ENCODE peak calls at places on chromosomes 1 and 21, in four cellular contexts. One of them, this sample, is unnamed.

GRCh38 chr1:183572721-183573120 is 17.5 kb downstream of the NCF2 start:
- DNase-seq in body of pancreas: no peak
- DNase-seq in transverse colon: no peak
- DNase-seq in astrocyte of the cerebellum: no peak
- DNase-seq in this sample: no peak

GRCh38 chr1:3910769-3911520 is 10.9 kb upstream of the C1orf174 start:
- DNase-seq in body of pancreas: peak
- DNase-seq in transverse colon: peak
- DNase-seq in astrocyte of the cerebellum: no peak
- DNase-seq in this sample: peak

GRCh38 chr1:174964261-174964984 is 35.3 kb upstream of the CACYBP start:
- DNase-seq in body of pancreas: no peak
- DNase-seq in transverse colon: no peak
- DNase-seq in astrocyte of the cerebellum: no peak
- DNase-seq in this sample: peak

GRCh38 chr1:36782785-36783184 is 251.5 kb downstream of the GRIK3 start:
- DNase-seq in body of pancreas: no peak
- DNase-seq in transverse colon: peak
- DNase-seq in astrocyte of the cerebellum: no peak
- DNase-seq in this sample: no peak

GRCh38 chr1:226078336-226078735 is 15.8 kb downstream of the H3-3A start:
- DNase-seq in body of pancreas: no peak
- DNase-seq in transverse colon: no peak
- DNase-seq in astrocyte of the cerebellum: no peak
- DNase-seq in this sample: no peak

GRCh38 chr1:183148599-183148998 is 37.5 kb upstream of the LAMC2 start:
- DNase-seq in body of pancreas: no peak
- DNase-seq in transverse colon: no peak
- DNase-seq in astrocyte of the cerebellum: peak
- DNase-seq in this sample: peak

GRCh38 chr21:42703936-42704335 is 50.5 kb downstream of the PDE9A start:
- DNase-seq in body of pancreas: no peak
- DNase-seq in transverse colon: no peak
- DNase-seq in astrocyte of the cerebellum: no peak
- DNase-seq in this sample: no peak

GRCh38 chr1:111745670-111746613 is 6.7 kb upstream of the INKA2 start:
- DNase-seq in body of pancreas: no peak
- DNase-seq in transverse colon: no peak
- DNase-seq in astrocyte of the cerebellum: no peak
- DNase-seq in this sample: no peak

GRCh38 chr1:12163210-12163609 is 3.6 kb upstream of the TNFRSF1B start:
- DNase-seq in body of pancreas: no peak
- DNase-seq in transverse colon: no peak
- DNase-seq in astrocyte of the cerebellum: no peak
- DNase-seq in this sample: no peak

GRCh38 chr21:42002421-42002958 is 7.7 kb downstream of the ZBTB21 start:
- DNase-seq in body of pancreas: no peak
- DNase-seq in transverse colon: no peak
- DNase-seq in astrocyte of the cerebellum: peak
- DNase-seq in this sample: peak

GRCh38 chr1:205967555-205968335 is 24.5 kb upstream of the SLC26A9 start:
- DNase-seq in body of pancreas: no peak
- DNase-seq in transverse colon: no peak
- DNase-seq in astrocyte of the cerebellum: no peak
- DNase-seq in this sample: no peak

GRCh38 chr1:20361805-20362381 is 71.2 kb downstream of the VWA5B1 start:
- DNase-seq in body of pancreas: peak
- DNase-seq in transverse colon: peak
- DNase-seq in astrocyte of the cerebellum: peak
- DNase-seq in this sample: peak

GRCh38 chr1:201536542-201536941 is 2.4 kb upstream of the NAV1 start:
- DNase-seq in body of pancreas: no peak
- DNase-seq in transverse colon: peak
- DNase-seq in astrocyte of the cerebellum: no peak
- DNase-seq in this sample: peak

GRCh38 chr1:215888159-215888558 is 321.1 kb downstream of the KCTD3 start:
- DNase-seq in body of pancreas: no peak
- DNase-seq in transverse colon: no peak
- DNase-seq in astrocyte of the cerebellum: no peak
- DNase-seq in this sample: no peak

GRCh38 chr21:42423197-42423675 is 19.5 kb downstream of the UBASH3A start:
- DNase-seq in body of pancreas: no peak
- DNase-seq in transverse colon: peak
- DNase-seq in astrocyte of the cerebellum: no peak
- DNase-seq in this sample: no peak

GRCh38 chr1:192160186-192160585 is 1.9 kb downstream of the RGS18 start:
- DNase-seq in body of pancreas: no peak
- DNase-seq in transverse colon: no peak
- DNase-seq in astrocyte of the cerebellum: no peak
- DNase-seq in this sample: no peak

GRCh38 chr1:192159034-192159433 is 772 bp downstream of the RGS18 start:
- DNase-seq in body of pancreas: no peak
- DNase-seq in transverse colon: no peak
- DNase-seq in astrocyte of the cerebellum: no peak
- DNase-seq in this sample: no peak

GRCh38 chr1:192159769-192160168 is 1.5 kb downstream of the RGS18 start:
- DNase-seq in body of pancreas: no peak
- DNase-seq in transverse colon: no peak
- DNase-seq in astrocyte of the cerebellum: no peak
- DNase-seq in this sample: no peak

GRCh38 chr1:192157067-192157466 is 1.2 kb upstream of the RGS18 start:
- DNase-seq in body of pancreas: no peak
- DNase-seq in transverse colon: no peak
- DNase-seq in astrocyte of the cerebellum: no peak
- DNase-seq in this sample: no peak

DNA sequence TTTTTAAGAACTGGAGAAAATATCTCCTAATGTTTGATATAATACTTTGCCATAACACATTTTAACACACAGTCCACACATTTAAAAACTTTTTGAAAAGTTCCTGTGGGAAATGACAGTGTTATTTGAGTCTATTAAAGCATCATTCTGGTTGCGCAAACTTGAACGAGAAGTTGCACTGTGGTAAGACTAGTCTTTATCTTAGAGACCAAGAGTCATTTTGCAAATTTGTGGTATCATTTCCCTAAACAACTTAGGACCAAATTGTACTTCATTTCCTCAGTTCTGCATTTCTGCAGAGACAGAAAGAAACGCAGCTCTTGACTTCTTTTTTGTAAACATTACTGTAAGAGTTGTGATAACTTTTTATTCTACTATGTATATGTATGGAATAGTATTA is at the start of gene RGS18:
- DNase-seq in body of pancreas: no peak
- DNase-seq in transverse colon: no peak
- DNase-seq in astrocyte of the cerebellum: no peak
- DNase-seq in this sample: no peak
- H3K4me3 ChIP-seq in body of pancreas: no peak
- H3K4me3 ChIP-seq in transverse colon: no peak
- H3K4me3 ChIP-seq in astrocyte of the cerebellum: no peak
- H3K4me3 ChIP-seq in this sample: no peak

DNA sequence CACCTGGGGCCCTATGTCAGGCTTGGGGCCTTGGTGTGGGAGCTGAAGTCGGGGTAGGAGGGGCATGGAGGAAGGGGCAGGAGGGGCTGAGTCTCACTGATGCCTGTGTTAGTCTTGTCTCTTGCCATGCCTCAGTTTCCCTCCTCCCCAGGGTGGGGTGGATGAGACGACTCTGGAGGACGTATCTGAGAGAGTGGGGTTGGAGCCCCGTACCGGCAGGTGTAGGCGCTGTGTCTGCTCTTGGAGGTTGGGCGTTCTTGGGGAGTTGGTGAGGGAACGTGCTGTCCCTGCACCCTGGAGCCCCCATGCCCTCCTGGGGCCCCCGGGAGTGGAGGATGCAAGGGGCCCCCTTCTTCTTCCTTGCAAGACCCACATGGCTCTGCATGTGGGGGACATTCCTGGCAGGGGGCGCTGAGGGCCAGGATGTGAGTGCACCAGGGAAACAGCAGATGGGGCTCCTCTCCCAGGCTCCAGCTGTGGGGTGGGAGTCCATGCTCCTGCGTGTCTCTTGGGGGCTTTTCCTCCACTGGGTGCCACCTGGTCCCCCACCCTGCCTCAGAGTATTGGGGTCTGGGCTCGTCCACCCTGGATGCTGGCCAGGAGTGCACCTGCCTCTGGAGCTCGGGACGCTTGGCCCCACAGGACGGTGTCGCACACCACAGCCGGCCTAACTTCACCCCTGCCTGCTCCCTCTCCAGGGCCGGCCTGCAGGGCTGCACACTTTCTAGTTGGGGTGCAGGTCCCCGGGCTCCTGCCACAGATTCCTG is 1.4 kb upstream of the TNFRSF14 start:
- DNase-seq in body of pancreas: no peak
- DNase-seq in transverse colon: peak
- DNase-seq in astrocyte of the cerebellum: no peak
- DNase-seq in this sample: no peak
- TF ChIP-seq CTCF in body of pancreas: peak
- TF ChIP-seq CTCF in transverse colon: peak
- TF ChIP-seq CTCF in astrocyte of the cerebellum: peak
- TF ChIP-seq CTCF in this sample: peak

GRCh38 chr1:164609084-164609483 is 50.1 kb downstream of the PBX1 start:
- DNase-seq in body of pancreas: no peak
- DNase-seq in transverse colon: no peak
- DNase-seq in astrocyte of the cerebellum: no peak
- DNase-seq in this sample: no peak

GRCh38 chr1:164610528-164611222 is 51.7 kb downstream of the PBX1 start:
- DNase-seq in body of pancreas: no peak
- DNase-seq in transverse colon: no peak
- DNase-seq in astrocyte of the cerebellum: no peak
- DNase-seq in this sample: no peak

GRCh38 chr1:164614316-164614715 is 55.3 kb downstream of the PBX1 start:
- DNase-seq in body of pancreas: no peak
- DNase-seq in transverse colon: no peak
- DNase-seq in astrocyte of the cerebellum: no peak
- DNase-seq in this sample: no peak

GRCh38 chr1:164613176-164613575 is 54.2 kb downstream of the PBX1 start:
- DNase-seq in body of pancreas: peak
- DNase-seq in transverse colon: peak
- DNase-seq in astrocyte of the cerebellum: no peak
- DNase-seq in this sample: no peak

GRCh38 chr1:164611754-164612642 is 53.0 kb downstream of the PBX1 start:
- DNase-seq in body of pancreas: peak
- DNase-seq in transverse colon: peak
- DNase-seq in astrocyte of the cerebellum: peak
- DNase-seq in this sample: peak
- H3K4me3 ChIP-seq in body of pancreas: no peak
- H3K4me3 ChIP-seq in transverse colon: peak
- H3K4me3 ChIP-seq in astrocyte of the cerebellum: no peak
- H3K4me3 ChIP-seq in this sample: no peak

DNA sequence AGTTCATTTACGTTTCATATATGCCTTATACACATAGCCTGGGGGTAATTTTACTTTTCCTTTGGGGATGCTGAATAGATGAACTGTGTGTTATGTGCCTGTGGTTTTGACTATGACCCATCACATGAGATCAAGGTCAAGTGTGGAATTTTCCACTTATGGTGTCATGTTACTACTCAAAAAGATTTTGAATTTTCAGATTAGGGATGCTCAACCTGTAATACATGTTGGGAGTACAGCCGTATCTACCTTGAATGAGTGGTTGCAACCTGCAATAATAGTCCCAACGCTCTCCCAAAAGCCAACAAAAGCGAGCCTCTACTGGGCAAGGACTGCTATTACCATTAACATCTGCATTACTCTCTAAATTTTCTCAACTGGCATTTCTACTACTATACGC is 68.5 kb upstream of the SDC3 start:
- DNase-seq in body of pancreas: no peak
- DNase-seq in transverse colon: no peak
- DNase-seq in astrocyte of the cerebellum: no peak
- DNase-seq in this sample: peak
- TF ChIP-seq CTCF in body of pancreas: no peak
- TF ChIP-seq CTCF in transverse colon: no peak
- TF ChIP-seq CTCF in astrocyte of the cerebellum: peak
- TF ChIP-seq CTCF in this sample: peak

This sample was measured in fibroblast of villous mesenchyme.